ENCODE peak calls at places on chromosomes 1 and 21, in nine cellular contexts. One of them, this sample, is unnamed.

GRCh38 chr1:189662190-189662589 is 815.5 kb downstream of the BRINP3 start:
- DNase-seq in activated naive CD4-positive, alpha-beta T cell treated with anti-CD3 and anti-CD28 coated beads, Interleukin-2, amount 50 U/mL, for 16 hours: no peak
- DNase-seq in stimulated activated CD4-positive, alpha-beta T cell treated with anti-CD3 and anti-CD28 coated beads, TNF-alpha, amount 100 ng/mL, for 4 hours: no peak
- DNase-seq in ELF-1: no peak
- DNase-seq in MV-4-11: no peak
- DNase-seq in pancreas: no peak
- DNase-seq in bronchial epithelial cell: peak; percentile 74
- DNase-seq in CD8-positive, alpha-beta memory T cell: no peak
- DNase-seq in iPS DF 19.7: no peak
- DNase-seq in this sample: no peak

GRCh38 chr21:28396421-28396820 is 596.3 kb downstream of the LTN1 start:
- DNase-seq in activated naive CD4-positive, alpha-beta T cell treated with anti-CD3 and anti-CD28 coated beads, Interleukin-2, amount 50 U/mL, for 16 hours: no peak
- DNase-seq in stimulated activated CD4-positive, alpha-beta T cell treated with anti-CD3 and anti-CD28 coated beads, TNF-alpha, amount 100 ng/mL, for 4 hours: no peak
- DNase-seq in ELF-1: no peak
- DNase-seq in MV-4-11: no peak
- DNase-seq in pancreas: no peak
- DNase-seq in bronchial epithelial cell: peak; percentile 58
- DNase-seq in CD8-positive, alpha-beta memory T cell: no peak
- DNase-seq in iPS DF 19.7: no peak
- DNase-seq in this sample: no peak

GRCh38 chr1:16612332-16613172 is 812 bp downstream of the NBPF1 start:
- DNase-seq in activated naive CD4-positive, alpha-beta T cell treated with anti-CD3 and anti-CD28 coated beads, Interleukin-2, amount 50 U/mL, for 16 hours: no peak
- DNase-seq in stimulated activated CD4-positive, alpha-beta T cell treated with anti-CD3 and anti-CD28 coated beads, TNF-alpha, amount 100 ng/mL, for 4 hours: no peak
- DNase-seq in ELF-1: peak; percentile 77
- DNase-seq in MV-4-11: peak; percentile 40
- DNase-seq in pancreas: peak; percentile 73
- DNase-seq in bronchial epithelial cell: peak; percentile 79
- DNase-seq in CD8-positive, alpha-beta memory T cell: peak; percentile 54
- DNase-seq in iPS DF 19.7: no peak
- DNase-seq in this sample: peak; percentile 58

GRCh38 chr1:4176841-4177240 is 276.8 kb upstream of the C1orf174 start:
- DNase-seq in activated naive CD4-positive, alpha-beta T cell treated with anti-CD3 and anti-CD28 coated beads, Interleukin-2, amount 50 U/mL, for 16 hours: no peak
- DNase-seq in stimulated activated CD4-positive, alpha-beta T cell treated with anti-CD3 and anti-CD28 coated beads, TNF-alpha, amount 100 ng/mL, for 4 hours: no peak
- DNase-seq in ELF-1: no peak
- DNase-seq in MV-4-11: no peak
- DNase-seq in pancreas: no peak
- DNase-seq in bronchial epithelial cell: no peak
- DNase-seq in CD8-positive, alpha-beta memory T cell: no peak
- DNase-seq in iPS DF 19.7: no peak
- DNase-seq in this sample: no peak

GRCh38 chr1:189859385-189859977 is 618.2 kb downstream of the BRINP3 start:
- DNase-seq in activated naive CD4-positive, alpha-beta T cell treated with anti-CD3 and anti-CD28 coated beads, Interleukin-2, amount 50 U/mL, for 16 hours: no peak
- DNase-seq in stimulated activated CD4-positive, alpha-beta T cell treated with anti-CD3 and anti-CD28 coated beads, TNF-alpha, amount 100 ng/mL, for 4 hours: no peak
- DNase-seq in ELF-1: peak; percentile 73
- DNase-seq in MV-4-11: peak; percentile 1
- DNase-seq in pancreas: no peak
- DNase-seq in bronchial epithelial cell: no peak
- DNase-seq in CD8-positive, alpha-beta memory T cell: no peak
- DNase-seq in iPS DF 19.7: peak; percentile 1
- DNase-seq in this sample: no peak

GRCh38 chr1:171160611-171161354 is 24.3 kb upstream of the FMO2 start:
- DNase-seq in activated naive CD4-positive, alpha-beta T cell treated with anti-CD3 and anti-CD28 coated beads, Interleukin-2, amount 50 U/mL, for 16 hours: no peak
- DNase-seq in stimulated activated CD4-positive, alpha-beta T cell treated with anti-CD3 and anti-CD28 coated beads, TNF-alpha, amount 100 ng/mL, for 4 hours: no peak
- DNase-seq in ELF-1: no peak
- DNase-seq in MV-4-11: no peak
- DNase-seq in pancreas: no peak
- DNase-seq in bronchial epithelial cell: no peak
- DNase-seq in CD8-positive, alpha-beta memory T cell: no peak
- DNase-seq in iPS DF 19.7: no peak
- DNase-seq in this sample: no peak

GRCh38 chr1:169390303-169390702 is 22.3 kb downstream of the BLZF1 start:
- DNase-seq in activated naive CD4-positive, alpha-beta T cell treated with anti-CD3 and anti-CD28 coated beads, Interleukin-2, amount 50 U/mL, for 16 hours: no peak
- DNase-seq in stimulated activated CD4-positive, alpha-beta T cell treated with anti-CD3 and anti-CD28 coated beads, TNF-alpha, amount 100 ng/mL, for 4 hours: no peak
- DNase-seq in ELF-1: no peak
- DNase-seq in MV-4-11: no peak
- DNase-seq in pancreas: no peak
- DNase-seq in bronchial epithelial cell: no peak
- DNase-seq in CD8-positive, alpha-beta memory T cell: no peak
- DNase-seq in iPS DF 19.7: no peak
- DNase-seq in this sample: no peak

GRCh38 chr1:165697491-165697880 is 876 bp downstream of the ALDH9A1 start:
- DNase-seq in activated naive CD4-positive, alpha-beta T cell treated with anti-CD3 and anti-CD28 coated beads, Interleukin-2, amount 50 U/mL, for 16 hours: no peak
- DNase-seq in stimulated activated CD4-positive, alpha-beta T cell treated with anti-CD3 and anti-CD28 coated beads, TNF-alpha, amount 100 ng/mL, for 4 hours: no peak
- DNase-seq in ELF-1: no peak
- DNase-seq in MV-4-11: no peak
- DNase-seq in pancreas: no peak
- DNase-seq in bronchial epithelial cell: no peak
- DNase-seq in CD8-positive, alpha-beta memory T cell: no peak
- DNase-seq in iPS DF 19.7: no peak
- DNase-seq in this sample: no peak

GRCh38 chr1:7284839-7285435 is 486.2 kb upstream of the VAMP3 start:
- DNase-seq in activated naive CD4-positive, alpha-beta T cell treated with anti-CD3 and anti-CD28 coated beads, Interleukin-2, amount 50 U/mL, for 16 hours: no peak
- DNase-seq in stimulated activated CD4-positive, alpha-beta T cell treated with anti-CD3 and anti-CD28 coated beads, TNF-alpha, amount 100 ng/mL, for 4 hours: no peak
- DNase-seq in ELF-1: no peak
- DNase-seq in MV-4-11: no peak
- DNase-seq in pancreas: no peak
- DNase-seq in bronchial epithelial cell: peak; percentile 49
- DNase-seq in CD8-positive, alpha-beta memory T cell: no peak
- DNase-seq in iPS DF 19.7: no peak
- DNase-seq in this sample: no peak

GRCh38 chr1:193498088-193498605 is 311.7 kb upstream of the B3GALT2 start:
- DNase-seq in activated naive CD4-positive, alpha-beta T cell treated with anti-CD3 and anti-CD28 coated beads, Interleukin-2, amount 50 U/mL, for 16 hours: no peak
- DNase-seq in stimulated activated CD4-positive, alpha-beta T cell treated with anti-CD3 and anti-CD28 coated beads, TNF-alpha, amount 100 ng/mL, for 4 hours: no peak
- DNase-seq in ELF-1: no peak
- DNase-seq in MV-4-11: no peak
- DNase-seq in pancreas: no peak
- DNase-seq in bronchial epithelial cell: no peak
- DNase-seq in CD8-positive, alpha-beta memory T cell: no peak
- DNase-seq in iPS DF 19.7: no peak
- DNase-seq in this sample: no peak

This sample was measured in T47D.